ENCODE peak calls at places on chromosomes 11 and 22, in four cellular contexts. One of them, this sample, is unnamed.

GRCh38 chr11:10900686-10901415 is 43.0 kb upstream of the ZBED5 start:
- DNase-seq in ovary: no peak
- DNase-seq in OCI-LY7: no peak
- DNase-seq in SK-N-SH: no peak
- DNase-seq in this sample: no peak

GRCh38 chr11:85765835-85766234 is 45.1 kb downstream of the SYTL2 start:
- DNase-seq in OCI-LY7: no peak
- DNase-seq in ovary: no peak
- DNase-seq in SK-N-SH: no peak
- DNase-seq in this sample: no peak

GRCh38 chr22:36104988-36105387 is 55.6 kb downstream of the APOL3 start:
- DNase-seq in ovary: no peak
- DNase-seq in SK-N-SH: no peak
- DNase-seq in OCI-LY7: no peak
- DNase-seq in this sample: no peak

GRCh38 chr22:34116126-34116525 is 195.8 kb upstream of the LARGE1 start:
- DNase-seq in SK-N-SH: no peak
- DNase-seq in ovary: no peak
- DNase-seq in OCI-LY7: no peak
- DNase-seq in this sample: no peak

GRCh38 chr11:133810766-133811165 is 34.5 kb downstream of the SPATA19 start:
- DNase-seq in OCI-LY7: no peak
- DNase-seq in SK-N-SH: no peak
- DNase-seq in ovary: no peak
- DNase-seq in this sample: no peak

GRCh38 chr11:128775513-128775912 is 81.6 kb downstream of the FLI1 start:
- DNase-seq in OCI-LY7: no peak
- DNase-seq in SK-N-SH: no peak
- DNase-seq in ovary: no peak
- DNase-seq in this sample: no peak

GRCh38 chr11:58628446-58628845 is 6.0 kb downstream of the CNTF start:
- DNase-seq in SK-N-SH: no peak
- DNase-seq in OCI-LY7: no peak
- DNase-seq in ovary: no peak
- DNase-seq in this sample: no peak

GRCh38 chr22:38952382-38952993 is 4.9 kb upstream of the APOBEC3A start:
- DNase-seq in ovary: no peak
- DNase-seq in SK-N-SH: no peak
- DNase-seq in OCI-LY7: no peak
- DNase-seq in this sample: no peak

GRCh38 chr22:50271519-50271970 is 1.4 kb upstream of the MAPK11 start:
- DNase-seq in ovary: peak; percentile 86
- DNase-seq in OCI-LY7: peak; percentile 73
- DNase-seq in SK-N-SH: peak; percentile 93
- DNase-seq in this sample: peak; percentile 87

GRCh38 chr11:121711900-121712424 is 259.2 kb upstream of the SORL1-AS1 start:
- DNase-seq in ovary: no peak
- DNase-seq in SK-N-SH: no peak
- DNase-seq in OCI-LY7: no peak
- DNase-seq in this sample: no peak

GRCh38 chr11:35167451-35167954 is 28.5 kb downstream of the CD44 start:
- DNase-seq in OCI-LY7: no peak
- DNase-seq in ovary: no peak
- DNase-seq in SK-N-SH: no peak
- DNase-seq in this sample: no peak

GRCh38 chr11:8830641-8831040 is 80.3 kb upstream of the AKIP1 start:
- DNase-seq in OCI-LY7: no peak
- DNase-seq in ovary: no peak
- DNase-seq in SK-N-SH: no peak
- DNase-seq in this sample: no peak

GRCh38 chr22:46965552-46966494 is 203.4 kb downstream of the TBC1D22A start:
- DNase-seq in ovary: peak; percentile 31
- DNase-seq in OCI-LY7: no peak
- DNase-seq in SK-N-SH: no peak
- DNase-seq in this sample: no peak

GRCh38 chr22:42993651-42994275 is 21.2 kb downstream of the PACSIN2 start:
- DNase-seq in OCI-LY7: no peak
- DNase-seq in ovary: no peak
- DNase-seq in SK-N-SH: no peak
- DNase-seq in this sample: no peak

GRCh38 chr11:44223261-44223660 is 86.7 kb downstream of the ALX4 start:
- DNase-seq in OCI-LY7: no peak
- DNase-seq in ovary: no peak
- DNase-seq in SK-N-SH: no peak
- DNase-seq in this sample: no peak

GRCh38 chr11:3849297-3849874 is 6.1 kb upstream of the STIM1 start:
- DNase-seq in SK-N-SH: peak; percentile 53
- DNase-seq in OCI-LY7: peak; percentile 69
- DNase-seq in ovary: no peak
- DNase-seq in this sample: peak; percentile 17

GRCh38 chr11:62707277-62707771 is at the start of the genes BSCL2 and GNG3:
- DNase-seq in SK-N-SH: peak; percentile 39
- DNase-seq in OCI-LY7: no peak
- DNase-seq in ovary: peak; percentile 65
- DNase-seq in this sample: peak; percentile 88

GRCh38 chr11:90235536-90235935 is 12.7 kb upstream of the CHORDC1 start:
- DNase-seq in OCI-LY7: no peak
- DNase-seq in SK-N-SH: no peak
- DNase-seq in ovary: no peak
- DNase-seq in this sample: no peak

GRCh38 chr22:30270841-30271240 is 4.2 kb upstream of the OSM start:
- DNase-seq in OCI-LY7: no peak
- DNase-seq in SK-N-SH: no peak
- DNase-seq in ovary: no peak
- DNase-seq in this sample: no peak

GRCh38 chr11:128026596-128026995 is 560.8 kb downstream of the ETS1 start:
- DNase-seq in OCI-LY7: no peak
- DNase-seq in ovary: no peak
- DNase-seq in SK-N-SH: no peak
- DNase-seq in this sample: no peak

GRCh38 chr11:36775157-36775556 is 177.1 kb upstream of the RAG2 start:
- DNase-seq in SK-N-SH: no peak
- DNase-seq in ovary: no peak
- DNase-seq in OCI-LY7: no peak
- DNase-seq in this sample: no peak

GRCh38 chr11:124586247-124586860 is 16.6 kb downstream of the OR8A1 start:
- DNase-seq in OCI-LY7: peak; percentile 56
- DNase-seq in SK-N-SH: peak; percentile 32
- DNase-seq in ovary: peak; percentile 50
- DNase-seq in this sample: peak; percentile 64

GRCh38 chr22:45125198-45125597 is 38.5 kb upstream of the NUP50 start:
- DNase-seq in SK-N-SH: no peak
- DNase-seq in OCI-LY7: no peak
- DNase-seq in ovary: no peak
- DNase-seq in this sample: no peak

GRCh38 chr11:131465746-131466145 is 95.3 kb downstream of the NTM start:
- DNase-seq in SK-N-SH: peak; percentile 27
- DNase-seq in ovary: no peak
- DNase-seq in OCI-LY7: no peak
- DNase-seq in this sample: no peak

GRCh38 chr11:84721561-84721961 is 905.6 kb downstream of the DLG2 start:
- DNase-seq in ovary: no peak
- DNase-seq in SK-N-SH: no peak
- DNase-seq in OCI-LY7: no peak
- DNase-seq in this sample: no peak

GRCh38 chr11:1479678-1480118 is 6.9 kb downstream of the MOB2 start:
- DNase-seq in OCI-LY7: no peak
- DNase-seq in ovary: no peak
- DNase-seq in SK-N-SH: no peak
- DNase-seq in this sample: peak; percentile 1

GRCh38 chr22:40606306-40606705 is 30.2 kb downstream of the MRTFA start:
- DNase-seq in ovary: no peak
- DNase-seq in OCI-LY7: no peak
- DNase-seq in SK-N-SH: no peak
- DNase-seq in this sample: no peak

GRCh38 chr11:64694026-64694755 is 28.8 kb downstream of the NRXN2 start:
- DNase-seq in OCI-LY7: no peak
- DNase-seq in SK-N-SH: peak; percentile 48
- DNase-seq in ovary: no peak
- DNase-seq in this sample: no peak

GRCh38 chr22:46296257-46297150 is at the start of gene GTSE1:
- DNase-seq in SK-N-SH: peak; percentile 99
- DNase-seq in ovary: peak; percentile 98
- DNase-seq in OCI-LY7: peak; percentile 99
- DNase-seq in this sample: peak; percentile 99

GRCh38 chr11:134537941-134538340 is 125.9 kb upstream of the B3GAT1 start:
- DNase-seq in OCI-LY7: no peak
- DNase-seq in ovary: no peak
- DNase-seq in SK-N-SH: no peak
- DNase-seq in this sample: no peak

GRCh38 chr22:31106651-31107205 is 640 bp downstream of the SELENOM start:
- DNase-seq in OCI-LY7: no peak
- DNase-seq in ovary: no peak
- DNase-seq in SK-N-SH: no peak
- DNase-seq in this sample: no peak

GRCh38 chr11:13875643-13876042 is 86.9 kb upstream of the SPON1 start:
- DNase-seq in OCI-LY7: no peak
- DNase-seq in ovary: no peak
- DNase-seq in SK-N-SH: no peak
- DNase-seq in this sample: no peak

GRCh38 chr22:23242473-23243001 is 62.2 kb downstream of the BCR start:
- DNase-seq in OCI-LY7: no peak
- DNase-seq in ovary: no peak
- DNase-seq in SK-N-SH: no peak
- DNase-seq in this sample: no peak

GRCh38 chr22:23244690-23245044 is 64.4 kb downstream of the BCR start:
- DNase-seq in ovary: no peak
- DNase-seq in SK-N-SH: no peak
- DNase-seq in OCI-LY7: no peak
- DNase-seq in this sample: no peak

GRCh38 chr22:23243006-23243573 is 62.8 kb downstream of the BCR start:
- DNase-seq in ovary: no peak
- DNase-seq in OCI-LY7: no peak
- DNase-seq in SK-N-SH: no peak
- DNase-seq in this sample: no peak

GRCh38 chr22:23245045-23245798 is 64.9 kb downstream of the BCR start:
- DNase-seq in ovary: no peak
- DNase-seq in SK-N-SH: no peak
- DNase-seq in OCI-LY7: no peak
- DNase-seq in this sample: no peak

DNA sequence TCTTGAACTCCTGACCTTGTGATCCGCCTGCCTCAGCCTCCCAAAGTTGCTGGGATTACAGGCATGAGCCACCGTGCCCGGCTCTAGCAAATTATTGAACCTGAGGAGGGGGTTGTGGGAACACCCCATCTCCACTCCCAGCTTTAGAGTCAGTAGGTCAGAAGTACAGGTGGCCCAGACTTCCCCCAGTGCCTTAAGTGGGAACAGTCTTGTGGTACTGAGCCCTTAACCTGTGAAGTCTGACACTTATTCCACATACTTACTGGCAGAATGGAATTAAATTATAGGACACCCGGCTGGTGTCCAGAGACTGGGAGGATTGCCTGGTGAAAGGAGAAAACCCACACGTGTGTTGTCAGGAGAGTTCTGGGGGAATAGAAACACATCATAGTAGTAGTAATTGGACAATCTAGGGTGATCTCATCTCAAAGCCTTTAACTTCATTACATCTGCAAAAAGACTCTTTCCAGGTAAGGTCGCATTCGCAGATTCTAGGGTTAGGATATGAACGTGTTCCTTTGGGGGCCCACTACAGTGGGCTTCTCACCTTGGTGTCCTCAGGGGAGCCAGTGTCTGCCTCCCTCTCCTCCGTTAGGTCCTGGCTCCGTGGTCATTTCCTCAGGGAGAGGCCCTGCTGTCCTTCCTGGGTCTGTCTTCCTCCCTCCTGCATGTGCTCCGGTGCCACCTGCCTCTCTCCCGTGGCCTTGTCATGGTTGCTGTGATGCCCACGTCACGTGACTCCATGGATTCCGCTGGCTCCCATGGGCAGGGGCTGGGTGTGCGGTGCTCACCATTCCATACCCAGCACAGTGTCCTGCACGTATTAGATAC is 63.8 kb downstream of the BCR start:
- DNase-seq in SK-N-SH: no peak
- DNase-seq in OCI-LY7: no peak
- DNase-seq in ovary: no peak
- DNase-seq in this sample: no peak
- H3K4me1 ChIP-seq in SK-N-SH: peaks cover 30% of the 10 kb centered on the region
- H3K4me1 ChIP-seq in OCI-LY7: peaks cover 59% of the 10 kb centered on the region
- H3K4me1 ChIP-seq in ovary: peaks cover 2% of the 10 kb centered on the region
- H3K4me1 ChIP-seq in this sample: peaks cover 6% of the 10 kb centered on the region

DNA sequence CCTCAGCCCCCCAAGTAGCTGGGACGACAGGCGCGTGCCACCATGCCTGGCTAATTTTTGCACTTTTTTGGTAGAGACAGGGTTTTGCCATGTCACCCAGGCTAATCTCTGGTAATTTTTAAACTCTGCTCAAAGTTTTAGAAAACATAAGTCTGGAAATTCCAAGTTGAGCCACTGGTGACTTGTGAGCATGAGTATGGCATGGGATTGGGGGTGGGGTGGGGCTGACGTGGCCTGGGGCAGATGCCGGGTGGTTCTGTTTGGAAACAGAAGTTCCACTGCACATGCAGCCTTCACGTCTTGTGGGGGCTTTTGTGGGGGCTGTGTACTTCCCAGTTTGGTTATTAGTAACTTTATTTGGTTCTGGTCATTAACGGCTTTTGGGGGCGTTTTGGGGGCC is 67.3 kb downstream of the PTPRJ start:
- DNase-seq in OCI-LY7: no peak
- DNase-seq in ovary: no peak
- DNase-seq in SK-N-SH: no peak
- DNase-seq in this sample: no peak
- TF ChIP-seq CTCF in OCI-LY7: no peak
- TF ChIP-seq CTCF in ovary: no peak
- TF ChIP-seq CTCF in SK-N-SH: no peak
- TF ChIP-seq CTCF in this sample: no peak

GRCh38 chr11:16001899-16002426 is 354.4 kb downstream of the SOX6 start:
- DNase-seq in OCI-LY7: no peak
- DNase-seq in ovary: no peak
- DNase-seq in SK-N-SH: no peak
- DNase-seq in this sample: no peak
- H3K4me3 ChIP-seq in OCI-LY7: no peak overlapping the region
- H3K4me3 ChIP-seq in ovary: no peak overlapping the region
- H3K4me3 ChIP-seq in SK-N-SH: peak overlapping the region; percentile 14
- H3K4me3 ChIP-seq in this sample: no peak overlapping the region

DNA sequence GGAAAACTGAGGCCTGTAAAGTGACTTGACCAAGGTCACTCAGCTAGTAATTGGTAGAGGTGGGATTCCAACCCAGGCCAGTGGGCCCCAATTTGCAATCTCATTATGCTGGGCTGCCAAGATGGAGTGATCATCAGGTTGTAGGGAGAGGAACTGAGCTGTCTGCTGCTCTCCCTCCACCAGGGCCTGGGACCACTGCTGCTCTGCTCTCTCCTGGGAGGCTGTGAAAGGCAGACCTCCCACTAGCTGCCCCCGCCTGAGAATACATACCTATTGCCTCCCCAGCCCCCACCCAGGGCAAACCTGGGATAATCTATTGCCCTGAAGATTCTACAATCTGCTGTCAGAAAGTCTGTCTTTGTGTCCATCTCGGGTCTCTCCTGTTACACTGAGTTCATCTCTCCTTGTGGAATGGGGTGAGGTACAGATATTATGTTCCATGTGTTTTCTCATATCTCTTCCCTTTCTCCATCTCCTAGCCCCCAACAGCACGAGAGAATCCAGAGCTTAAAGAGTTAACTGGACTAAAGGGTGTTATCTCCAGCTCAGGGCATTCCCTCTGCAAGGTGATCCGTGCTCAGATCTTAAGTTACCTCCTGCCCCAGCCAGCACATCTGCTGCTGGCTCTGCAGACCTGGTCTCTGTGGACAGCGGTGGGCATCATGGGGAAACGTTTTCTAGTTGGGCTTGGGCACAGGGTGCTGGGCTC is 5.6 kb downstream of the NECTIN1 start:
- DNase-seq in OCI-LY7: no peak
- DNase-seq in SK-N-SH: no peak
- DNase-seq in ovary: no peak
- DNase-seq in this sample: no peak
- H3K4me1 ChIP-seq in OCI-LY7: peaks cover 25% of the 10 kb centered on the region
- H3K4me1 ChIP-seq in SK-N-SH: peaks cover 81% of the 10 kb centered on the region
- H3K4me1 ChIP-seq in ovary: peaks cover 8% of the 10 kb centered on the region
- H3K4me1 ChIP-seq in this sample: peaks cover 34% of the 10 kb centered on the region

This sample was measured in BE2C.